ENCODE peak calls at places on chromosomes 5 and 9, in four cellular contexts. One of them, this sample, is unnamed.

GRCh38 chr9:136441681-136442245 is 2.1 kb upstream of the INPP5E start:
- DNase-seq in tibial nerve: no peak
- DNase-seq in left ventricle myocardium inferior: no peak
- DNase-seq in foreskin keratinocyte: no peak
- DNase-seq in this sample: no peak

GRCh38 chr5:119269061-119269579 is 86.7 kb upstream of the TNFAIP8 start:
- DNase-seq in foreskin keratinocyte: no peak
- DNase-seq in tibial nerve: no peak
- DNase-seq in left ventricle myocardium inferior: peak
- DNase-seq in this sample: peak

GRCh38 chr9:19233344-19233743 is 2.9 kb downstream of the DENND4C start:
- DNase-seq in tibial nerve: no peak
- DNase-seq in left ventricle myocardium inferior: no peak
- DNase-seq in foreskin keratinocyte: no peak
- DNase-seq in this sample: no peak

GRCh38 chr9:109331353-109331752 is 10.5 kb upstream of the EPB41L4B start:
- DNase-seq in tibial nerve: no peak
- DNase-seq in left ventricle myocardium inferior: peak
- DNase-seq in foreskin keratinocyte: no peak
- DNase-seq in this sample: no peak

GRCh38 chr5:107671742-107672211 is 1.0 kb upstream of the EFNA5 start:
- DNase-seq in left ventricle myocardium inferior: peak
- DNase-seq in tibial nerve: no peak
- DNase-seq in foreskin keratinocyte: peak
- DNase-seq in this sample: no peak

GRCh38 chr5:123907349-123907748 is 395.4 kb downstream of the CSNK1G3 start:
- DNase-seq in foreskin keratinocyte: no peak
- DNase-seq in left ventricle myocardium inferior: no peak
- DNase-seq in tibial nerve: no peak
- DNase-seq in this sample: no peak

GRCh38 chr5:157509587-157509986 is 49.6 kb downstream of the NIPAL4 start:
- DNase-seq in tibial nerve: no peak
- DNase-seq in left ventricle myocardium inferior: no peak
- DNase-seq in foreskin keratinocyte: no peak
- DNase-seq in this sample: no peak

GRCh38 chr9:107484117-107484723 is 5.3 kb downstream of the KLF4 start:
- DNase-seq in foreskin keratinocyte: no peak
- DNase-seq in tibial nerve: no peak
- DNase-seq in left ventricle myocardium inferior: no peak
- DNase-seq in this sample: no peak

GRCh38 chr5:137316346-137316736 is 182.8 kb downstream of the SPOCK1 start:
- DNase-seq in foreskin keratinocyte: no peak
- DNase-seq in left ventricle myocardium inferior: no peak
- DNase-seq in tibial nerve: no peak
- DNase-seq in this sample: no peak

GRCh38 chr9:94783121-94783664 is 56.7 kb downstream of the AOPEP start:
- DNase-seq in foreskin keratinocyte: peak
- DNase-seq in tibial nerve: peak
- DNase-seq in left ventricle myocardium inferior: peak
- DNase-seq in this sample: no peak

This sample was measured in ascending aorta.